ENCODE peak calls at places on chromosomes 5 and 9, in eight cellular contexts. F is dermis microvascular lymphatic vessel endothelial cell, I is WTC11, U is Right ventricle myocardium inferior, D is NCI-H146, E is hypothalamus, S is NCI-H2029 treated with DMSO at 0.1 percent for 48 hours, X is fibroblast of villous mesenchyme. P is an unnamed sample.
A peak's percentile ranks its signal among the peaks of the same experiment; 100 is the strongest.

GRCh38 chr9:127185931-127186781 is 63.7 kb upstream of the ANGPTL2 start:
- DNase-seq in D (no peak), I (no peak), E (peak; percentile 79), S (no peak), U (peak; percentile 92), F (peak; percentile 50), X (peak; percentile 98), P (peak; percentile 99)

GRCh38 chr9:122217640-122218039 is 11.1 kb downstream of the LHX6 start:
- DNase-seq in D (no peak), X (no peak), S (no peak), F (no peak), E (no peak), I (no peak), U (no peak), P (no peak)

GRCh38 chr5:97019435-97020117 is 83.7 kb downstream of the LNPEP start:
- DNase-seq in I (no peak), X (peak; percentile 31), U (no peak), S (no peak), F (no peak), D (no peak), E (no peak), P (peak; percentile 10)

GRCh38 chr5:26945881-26946280 is 92.5 kb downstream of the CDH9 start:
- DNase-seq in I (no peak), X (no peak), D (no peak), F (no peak), U (no peak), S (no peak), E (no peak), P (no peak)

GRCh38 chr5:143484604-143485003 is 81.1 kb upstream of the NR3C1 start:
- DNase-seq in X (no peak), U (no peak), D (no peak), E (no peak), I (no peak), F (no peak), S (no peak), P (no peak)

GRCh38 chr9:18208166-18209059 is 265.5 kb upstream of the ADAMTSL1 start:
- DNase-seq in X (peak; percentile 31), E (no peak), F (peak; percentile 7), S (no peak), I (peak; percentile 62), D (peak; percentile 63), U (no peak), P (peak; percentile 64)

GRCh38 chr9:133738039-133738805 is at the start of gene SARDH:
- DNase-seq in I (peak; percentile 84), E (no peak), D (peak; percentile 34), U (no peak), S (peak; percentile 29), F (no peak), X (peak; percentile 53), P (peak; percentile 46)

GRCh38 chr9:4499917-4500316 is 9.6 kb downstream of the SLC1A1 start:
- DNase-seq in I (no peak), E (no peak), X (no peak), F (no peak), U (no peak), D (no peak), S (no peak), P (no peak)

GRCh38 chr5:109589983-109590382 is 99.7 kb upstream of the MAN2A1 start:
- DNase-seq in U (no peak), D (no peak), S (no peak), E (no peak), I (no peak), X (no peak), F (no peak), P (no peak)

GRCh38 chr9:22044583-22044982 is 35.5 kb upstream of the CDKN2B start:
- DNase-seq in E (no peak), F (no peak), X (peak; percentile 49), D (no peak), S (no peak), I (no peak), U (no peak), P (peak; percentile 91)

GRCh38 chr5:161086456-161086855 is 234.4 kb upstream of the ATP10B start:
- DNase-seq in E (no peak), U (no peak), X (peak; percentile 71), I (no peak), S (no peak), F (no peak), D (no peak), P (no peak)

GRCh38 chr9:115945009-115945431 is 208.6 kb upstream of the PAPPA start:
- DNase-seq in X (peak; percentile 98), U (peak; percentile 59), I (no peak), D (no peak), F (no peak), E (no peak), S (no peak), P (no peak)

GRCh38 chr5:93924628-93925027 is 183.2 kb upstream of the POU5F2 start:
- DNase-seq in F (no peak), U (no peak), I (no peak), E (no peak), S (no peak), D (no peak), X (peak; percentile 6), P (peak; percentile 34)

GRCh38 chr5:6765612-6766525 is 52.6 kb downstream of the TENT4A start:
- DNase-seq in F (peak; percentile 50), E (peak; percentile 24), U (peak; percentile 86), I (peak; percentile 92), D (peak; percentile 64), S (peak; percentile 76), X (peak; percentile 72), P (peak; percentile 78)

GRCh38 chr9:135343733-135344522 is 135.7 kb upstream of the PPP1R26 start:
- DNase-seq in F (no peak), X (peak; percentile 20), U (peak; percentile 81), S (peak; percentile 4), E (peak; percentile 13), I (peak; percentile 91), D (no peak), P (peak; percentile 14)

GRCh38 chr9:127053057-127053821 is 69.2 kb downstream of the ANGPTL2 start:
- DNase-seq in E (no peak), U (peak; percentile 54), I (no peak), D (no peak), F (peak; percentile 56), X (peak; percentile 27), S (no peak), P (no peak)

GRCh38 chr9:121637441-121638222 is 13.8 kb upstream of the DAB2IP start:
- DNase-seq in E (peak; percentile 32), I (no peak), D (no peak), F (no peak), S (no peak), U (no peak), X (peak; percentile 21), P (peak; percentile 49)

GRCh38 chr9:76223749-76224340 is 170.4 kb downstream of the RFK start:
- DNase-seq in I (no peak), F (no peak), E (no peak), U (no peak), D (no peak), X (peak; percentile 83), S (no peak), P (peak; percentile 55)

P was measured in fibroblast of pulmonary artery.